ENCODE peak calls at places on chromosomes 12 and 14, in ten cellular contexts. One of them, this sample, is unnamed.
A peak's percentile ranks its signal among the peaks of the same experiment; 100 is the strongest.

GRCh38 chr12:122855985-122856831 is 21.0 kb downstream of the HIP1R start:
- DNase-seq in HepG2: no peak
- DNase-seq in OCI-LY7: no peak
- DNase-seq in stomach: no peak
- DNase-seq in PC-9: no peak
- DNase-seq in astrocyte: no peak
- DNase-seq in MM.1S: no peak
- DNase-seq in neural progenitor cell: no peak
- DNase-seq in breast epithelium: no peak
- DNase-seq in heart left ventricle: no peak
- DNase-seq in this sample: no peak

GRCh38 chr14:78222746-78223145 is 52.6 kb downstream of the NRXN3 start:
- DNase-seq in breast epithelium: no peak
- DNase-seq in MM.1S: no peak
- DNase-seq in HepG2: no peak
- DNase-seq in stomach: no peak
- DNase-seq in OCI-LY7: no peak
- DNase-seq in heart left ventricle: no peak
- DNase-seq in astrocyte: no peak
- DNase-seq in neural progenitor cell: no peak
- DNase-seq in PC-9: no peak
- DNase-seq in this sample: no peak

GRCh38 chr12:124032265-124032886 is 59.4 kb downstream of the ZNF664 start:
- DNase-seq in heart left ventricle: no peak
- DNase-seq in astrocyte: peak; percentile 45
- DNase-seq in MM.1S: no peak
- DNase-seq in breast epithelium: peak; percentile 45
- DNase-seq in neural progenitor cell: peak; percentile 64
- DNase-seq in HepG2: peak; percentile 36
- DNase-seq in PC-9: peak; percentile 27
- DNase-seq in OCI-LY7: peak; percentile 44
- DNase-seq in stomach: peak; percentile 38
- DNase-seq in this sample: no peak

GRCh38 chr12:108400900-108401480 is 61.9 kb upstream of the CMKLR1 start:
- DNase-seq in breast epithelium: no peak
- DNase-seq in neural progenitor cell: no peak
- DNase-seq in heart left ventricle: no peak
- DNase-seq in MM.1S: peak; percentile 63
- DNase-seq in stomach: no peak
- DNase-seq in astrocyte: no peak
- DNase-seq in PC-9: no peak
- DNase-seq in OCI-LY7: no peak
- DNase-seq in HepG2: no peak
- DNase-seq in this sample: no peak

GRCh38 chr14:104288272-104288671 is 149.9 kb downstream of the KIF26A start:
- DNase-seq in breast epithelium: no peak
- DNase-seq in HepG2: no peak
- DNase-seq in PC-9: no peak
- DNase-seq in OCI-LY7: no peak
- DNase-seq in neural progenitor cell: no peak
- DNase-seq in stomach: no peak
- DNase-seq in astrocyte: no peak
- DNase-seq in MM.1S: no peak
- DNase-seq in heart left ventricle: peak; percentile 5
- DNase-seq in this sample: peak; percentile 35

GRCh38 chr12:64621257-64621942 is 11.1 kb downstream of the RASSF3 start:
- DNase-seq in breast epithelium: no peak
- DNase-seq in heart left ventricle: no peak
- DNase-seq in stomach: no peak
- DNase-seq in HepG2: no peak
- DNase-seq in neural progenitor cell: no peak
- DNase-seq in OCI-LY7: peak; percentile 91
- DNase-seq in astrocyte: peak; percentile 46
- DNase-seq in PC-9: no peak
- DNase-seq in MM.1S: no peak
- DNase-seq in this sample: no peak

GRCh38 chr12:86290615-86291014 is 34.4 kb upstream of the MGAT4C start:
- DNase-seq in heart left ventricle: no peak
- DNase-seq in astrocyte: peak; percentile 4
- DNase-seq in HepG2: no peak
- DNase-seq in neural progenitor cell: no peak
- DNase-seq in breast epithelium: no peak
- DNase-seq in PC-9: no peak
- DNase-seq in stomach: no peak
- DNase-seq in MM.1S: no peak
- DNase-seq in OCI-LY7: no peak
- DNase-seq in this sample: no peak

GRCh38 chr12:124053855-124054254 is 80.8 kb downstream of the ZNF664 start:
- DNase-seq in OCI-LY7: peak; percentile 6
- DNase-seq in heart left ventricle: peak; percentile 62
- DNase-seq in HepG2: peak; percentile 52
- DNase-seq in stomach: peak; percentile 62
- DNase-seq in PC-9: peak; percentile 9
- DNase-seq in neural progenitor cell: peak; percentile 82
- DNase-seq in astrocyte: peak; percentile 63
- DNase-seq in MM.1S: no peak
- DNase-seq in breast epithelium: no peak
- DNase-seq in this sample: no peak

GRCh38 chr14:60651936-60652673 is 2.8 kb upstream of the SIX1 start:
- DNase-seq in heart left ventricle: no peak
- DNase-seq in MM.1S: no peak
- DNase-seq in stomach: no peak
- DNase-seq in PC-9: no peak
- DNase-seq in astrocyte: no peak
- DNase-seq in neural progenitor cell: peak; percentile 60
- DNase-seq in OCI-LY7: no peak
- DNase-seq in breast epithelium: no peak
- DNase-seq in HepG2: no peak
- DNase-seq in this sample: peak; percentile 56

GRCh38 chr14:98623806-98624430 is 648.1 kb downstream of the BCL11B start:
- DNase-seq in breast epithelium: no peak
- DNase-seq in OCI-LY7: no peak
- DNase-seq in astrocyte: peak; percentile 5
- DNase-seq in HepG2: no peak
- DNase-seq in MM.1S: no peak
- DNase-seq in PC-9: no peak
- DNase-seq in heart left ventricle: no peak
- DNase-seq in neural progenitor cell: no peak
- DNase-seq in stomach: no peak
- DNase-seq in this sample: no peak

GRCh38 chr14:23579739-23580138 is 1.1 kb upstream of the JPH4 start:
- DNase-seq in MM.1S: no peak
- DNase-seq in breast epithelium: no peak
- DNase-seq in neural progenitor cell: no peak
- DNase-seq in OCI-LY7: no peak
- DNase-seq in PC-9: no peak
- DNase-seq in astrocyte: no peak
- DNase-seq in HepG2: peak; percentile 25
- DNase-seq in heart left ventricle: no peak
- DNase-seq in stomach: no peak
- DNase-seq in this sample: no peak

GRCh38 chr12:109656681-109657262 is 56.9 kb upstream of the FAM222A start:
- DNase-seq in PC-9: no peak
- DNase-seq in HepG2: no peak
- DNase-seq in neural progenitor cell: no peak
- DNase-seq in breast epithelium: no peak
- DNase-seq in heart left ventricle: no peak
- DNase-seq in OCI-LY7: no peak
- DNase-seq in stomach: no peak
- DNase-seq in astrocyte: no peak
- DNase-seq in MM.1S: no peak
- DNase-seq in this sample: no peak

GRCh38 chr12:34405286-34406227 is 383.3 kb downstream of the ALG10 start:
- DNase-seq in MM.1S: no peak
- DNase-seq in astrocyte: no peak
- DNase-seq in OCI-LY7: no peak
- DNase-seq in breast epithelium: no peak
- DNase-seq in HepG2: no peak
- DNase-seq in neural progenitor cell: no peak
- DNase-seq in stomach: no peak
- DNase-seq in heart left ventricle: peak; percentile 7
- DNase-seq in PC-9: peak; percentile 0
- DNase-seq in this sample: peak; percentile 64

GRCh38 chr12:86257173-86257572 is 982 bp upstream of the MGAT4C start:
- DNase-seq in neural progenitor cell: peak; percentile 35
- DNase-seq in MM.1S: no peak
- DNase-seq in stomach: no peak
- DNase-seq in PC-9: no peak
- DNase-seq in astrocyte: no peak
- DNase-seq in heart left ventricle: no peak
- DNase-seq in breast epithelium: no peak
- DNase-seq in OCI-LY7: no peak
- DNase-seq in HepG2: no peak
- DNase-seq in this sample: no peak

GRCh38 chr12:5388581-5389535 is 43.0 kb upstream of the NTF3 start:
- DNase-seq in MM.1S: no peak
- DNase-seq in neural progenitor cell: no peak
- DNase-seq in heart left ventricle: no peak
- DNase-seq in breast epithelium: no peak
- DNase-seq in HepG2: no peak
- DNase-seq in astrocyte: peak; percentile 34
- DNase-seq in OCI-LY7: no peak
- DNase-seq in stomach: no peak
- DNase-seq in PC-9: no peak
- DNase-seq in this sample: no peak

GRCh38 chr14:68293404-68293803 is 473.8 kb downstream of the RAD51B start:
- DNase-seq in PC-9: no peak
- DNase-seq in astrocyte: no peak
- DNase-seq in HepG2: no peak
- DNase-seq in stomach: no peak
- DNase-seq in OCI-LY7: peak; percentile 74
- DNase-seq in heart left ventricle: no peak
- DNase-seq in neural progenitor cell: no peak
- DNase-seq in MM.1S: no peak
- DNase-seq in breast epithelium: no peak
- DNase-seq in this sample: no peak
- TF ChIP-seq CTCF in PC-9: no peak
- TF ChIP-seq CTCF in astrocyte: no peak
- TF ChIP-seq CTCF in HepG2: no peak
- TF ChIP-seq CTCF in stomach: no peak
- TF ChIP-seq CTCF in OCI-LY7: no peak
- TF ChIP-seq CTCF in heart left ventricle: no peak
- TF ChIP-seq CTCF in neural progenitor cell: no peak
- TF ChIP-seq CTCF in MM.1S: no peak
- TF ChIP-seq CTCF in breast epithelium: no peak
- TF ChIP-seq CTCF in this sample: no peak

DNA sequence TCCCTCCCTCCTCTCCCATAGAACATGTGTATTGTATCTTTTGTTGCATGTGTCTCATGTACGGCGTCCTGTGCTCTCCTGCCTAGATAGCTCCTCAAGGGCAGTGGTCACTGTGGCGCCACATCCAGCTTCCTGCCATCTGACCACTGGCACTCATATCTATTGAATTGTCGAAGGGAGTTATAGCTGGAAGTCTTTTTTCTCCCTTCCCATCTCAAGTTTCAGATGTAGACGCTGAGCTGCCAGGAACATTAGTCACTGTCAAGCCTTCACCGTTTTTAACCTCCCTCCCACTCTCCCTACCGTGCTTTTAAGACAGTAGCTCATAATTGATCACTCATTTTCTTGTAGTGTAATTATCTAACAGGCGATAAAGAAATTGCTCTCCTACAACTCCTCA is 33.0 kb downstream of the MTHFD1 start:
- DNase-seq in OCI-LY7: no peak
- DNase-seq in stomach: no peak
- DNase-seq in MM.1S: no peak
- DNase-seq in heart left ventricle: no peak
- DNase-seq in HepG2: no peak
- DNase-seq in PC-9: peak; percentile 72
- DNase-seq in astrocyte: peak; percentile 84
- DNase-seq in breast epithelium: no peak
- DNase-seq in neural progenitor cell: no peak
- DNase-seq in this sample: no peak
- H3K36me3 ChIP-seq in OCI-LY7: peaks cover 92% of the 10 kb centered on the region
- H3K36me3 ChIP-seq in stomach: peaks cover 33% of the 10 kb centered on the region
- H3K36me3 ChIP-seq in MM.1S: no peaks in the 10 kb centered on the region
- H3K36me3 ChIP-seq in heart left ventricle: peaks cover 86% of the 10 kb centered on the region
- H3K36me3 ChIP-seq in HepG2: peaks cover 21% of the 10 kb centered on the region
- H3K36me3 ChIP-seq in PC-9: peaks cover 49% of the 10 kb centered on the region
- H3K36me3 ChIP-seq in astrocyte: peaks cover 23% of the 10 kb centered on the region
- H3K36me3 ChIP-seq in breast epithelium: peaks cover 11% of the 10 kb centered on the region
- H3K36me3 ChIP-seq in neural progenitor cell: no peaks in the 10 kb centered on the region
- H3K36me3 ChIP-seq in this sample: peaks cover 36% of the 10 kb centered on the region

DNA sequence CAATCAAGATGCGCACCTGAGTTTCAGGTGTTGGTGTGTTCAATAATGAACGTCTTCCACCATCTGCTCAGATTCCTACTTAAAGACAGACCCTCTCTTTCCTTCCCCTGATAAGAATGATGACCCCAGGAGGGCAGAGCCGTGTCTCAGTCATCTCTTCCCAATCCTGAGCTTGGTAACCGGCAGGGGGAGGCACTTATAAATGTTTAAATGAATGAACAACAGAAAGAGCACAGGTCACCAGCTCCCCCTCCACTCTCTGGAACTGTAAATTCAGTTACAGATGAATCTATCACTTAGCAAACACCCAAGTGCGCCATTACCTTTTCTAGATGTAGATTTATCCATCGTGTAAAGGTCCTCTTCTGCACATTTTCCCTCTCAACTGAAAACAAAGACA is 72.4 kb upstream of the DICER1 start:
- DNase-seq in OCI-LY7: peak; percentile 43
- DNase-seq in heart left ventricle: no peak
- DNase-seq in neural progenitor cell: no peak
- DNase-seq in MM.1S: no peak
- DNase-seq in PC-9: no peak
- DNase-seq in HepG2: peak; percentile 35
- DNase-seq in astrocyte: no peak
- DNase-seq in stomach: no peak
- DNase-seq in breast epithelium: no peak
- DNase-seq in this sample: no peak
- TF ChIP-seq CTCF in OCI-LY7: peak; percentile 63
- TF ChIP-seq CTCF in heart left ventricle: no peak
- TF ChIP-seq CTCF in neural progenitor cell: no peak
- TF ChIP-seq CTCF in MM.1S: no peak
- TF ChIP-seq CTCF in PC-9: no peak
- TF ChIP-seq CTCF in HepG2: peak; percentile 36
- TF ChIP-seq CTCF in astrocyte: no peak
- TF ChIP-seq CTCF in stomach: no peak
- TF ChIP-seq CTCF in breast epithelium: no peak
- TF ChIP-seq CTCF in this sample: no peak

DNA sequence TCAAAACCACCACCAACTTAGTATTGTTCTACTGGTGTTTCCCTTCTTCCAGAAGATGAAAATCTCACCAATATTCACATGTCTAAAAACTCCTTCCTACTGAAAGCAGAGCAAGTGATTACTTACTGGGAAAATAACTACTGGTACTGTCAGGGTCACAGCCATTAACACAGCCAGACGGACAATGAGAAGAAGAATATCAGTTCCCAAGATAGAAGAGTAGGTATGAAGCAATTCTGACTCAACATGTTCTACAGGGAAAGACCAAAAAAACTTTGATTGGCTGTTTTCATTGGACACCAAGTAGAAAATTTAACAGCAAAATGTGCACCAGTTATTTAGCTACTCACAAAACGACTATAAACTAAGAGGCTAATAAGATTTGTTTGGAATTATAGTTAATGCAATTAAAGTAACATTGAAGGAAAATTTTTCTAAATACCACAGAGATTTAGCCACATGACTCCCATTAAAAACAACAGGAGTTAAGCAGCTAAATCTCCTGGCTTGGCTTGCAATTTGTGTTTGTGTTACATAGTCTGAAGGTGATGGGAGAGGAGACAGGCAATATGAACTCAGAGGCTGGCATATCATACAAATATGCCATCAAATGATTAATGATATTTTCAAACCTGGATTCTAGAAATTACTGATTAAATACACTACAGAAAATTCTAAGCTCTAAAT is 9.5 kb downstream of the SLC38A2 start:
- DNase-seq in heart left ventricle: no peak
- DNase-seq in PC-9: no peak
- DNase-seq in breast epithelium: no peak
- DNase-seq in stomach: no peak
- DNase-seq in neural progenitor cell: no peak
- DNase-seq in HepG2: no peak
- DNase-seq in OCI-LY7: no peak
- DNase-seq in MM.1S: no peak
- DNase-seq in astrocyte: no peak
- DNase-seq in this sample: no peak
- H3K36me3 ChIP-seq in heart left ventricle: peaks cover 100% of the 10 kb centered on the region
- H3K36me3 ChIP-seq in PC-9: peaks cover 89% of the 10 kb centered on the region
- H3K36me3 ChIP-seq in breast epithelium: peaks cover 29% of the 10 kb centered on the region
- H3K36me3 ChIP-seq in stomach: peaks cover 92% of the 10 kb centered on the region
- H3K36me3 ChIP-seq in neural progenitor cell: peaks cover 76% of the 10 kb centered on the region
- H3K36me3 ChIP-seq in HepG2: peaks cover 25% of the 10 kb centered on the region
- H3K36me3 ChIP-seq in OCI-LY7: peaks cover 100% of the 10 kb centered on the region
- H3K36me3 ChIP-seq in MM.1S: peaks cover 58% of the 10 kb centered on the region
- H3K36me3 ChIP-seq in astrocyte: peaks cover 92% of the 10 kb centered on the region
- H3K36me3 ChIP-seq in this sample: peaks cover 57% of the 10 kb centered on the region

This sample was measured in kidney.